ENCODE peak calls at places on chromosomes 2 and 18, in ten cellular contexts. P is ovary, G is pancreas, D is lung, Z is left ventricle myocardium inferior, W is kidney, T is OCI-LY7, I is Karpas-422, L is aorta, V is GM23248. A is an unnamed sample.

GRCh38 chr2:15154289-15154688 is 406.8 kb downstream of the NBAS start:
- DNase-seq in I (no peak), D (no peak), L (no peak), G (no peak), P (no peak), W (no peak), V (no peak), T (no peak), Z (no peak), A (no peak)

GRCh38 chr2:186309901-186310300 is 176.2 kb upstream of the ZC3H15 start:
- DNase-seq in Z (no peak), G (no peak), V (no peak), W (no peak), D (no peak), L (no peak), I (no peak), T (no peak), P (no peak), A (no peak)

GRCh38 chr2:71562518-71562917 is 109.2 kb downstream of the DYSF start:
- DNase-seq in V (no peak), I (no peak), Z (no peak), P (no peak), L (peak; percentile 38), W (no peak), D (no peak), T (no peak), G (no peak), A (no peak)

GRCh38 chr2:139033300-139033699 is 253.1 kb upstream of the NXPH2 start:
- DNase-seq in I (no peak), T (no peak), G (no peak), D (no peak), W (no peak), L (no peak), V (peak; percentile 2), P (no peak), Z (no peak), A (no peak)

GRCh38 chr2:64654993-64655666 is 1.4 kb upstream of the SERTAD2 start:
- DNase-seq in L (no peak), T (peak; percentile 69), G (no peak), W (no peak), D (no peak), I (peak; percentile 91), P (no peak), Z (no peak), V (peak; percentile 77), A (no peak)

GRCh38 chr2:216644846-216645635 is 11.8 kb downstream of the IGFBP2 start:
- DNase-seq in T (peak; percentile 6), I (no peak), P (no peak), V (no peak), Z (no peak), G (peak; percentile 84), D (no peak), W (no peak), L (no peak), A (no peak)

GRCh38 chr18:32891797-32892196 is 119.0 kb upstream of the KLHL14 start:
- DNase-seq in P (no peak), L (no peak), Z (no peak), T (no peak), I (no peak), G (no peak), V (no peak), D (no peak), W (no peak), A (no peak)

GRCh38 chr2:8799004-8799403 is 38.4 kb downstream of the KIDINS220 start:
- DNase-seq in L (no peak), W (no peak), Z (no peak), V (no peak), P (no peak), T (no peak), G (no peak), D (no peak), I (no peak), A (no peak)

GRCh38 chr18:812673-813404 is 797 bp upstream of the YES1 start:
- DNase-seq in I (no peak), Z (peak; percentile 68), G (peak; percentile 60), P (peak; percentile 79), L (peak; percentile 87), T (no peak), D (peak; percentile 77), W (peak; percentile 88), V (peak; percentile 95), A (peak; percentile 69)

GRCh38 chr2:27379840-27380625 is 501 bp downstream of the ZNF513 start:
- DNase-seq in G (peak; percentile 66), L (peak; percentile 89), Z (peak; percentile 70), D (peak; percentile 84), W (peak; percentile 93), I (no peak), P (peak; percentile 81), V (peak; percentile 54), T (peak; percentile 40), A (no peak)

GRCh38 chr2:238081150-238081549 is 19.0 kb upstream of the ESPNL start:
- DNase-seq in I (no peak), L (no peak), W (no peak), D (no peak), G (no peak), Z (no peak), V (no peak), T (no peak), P (no peak), A (peak; percentile 4)

GRCh38 chr2:46865181-46865970 is 50.2 kb downstream of the MCFD2 start:
- DNase-seq in T (no peak), P (peak; percentile 24), Z (no peak), D (no peak), G (no peak), W (peak; percentile 58), V (no peak), I (no peak), L (no peak), A (no peak)

GRCh38 chr2:86072271-86072858 is 33.3 kb downstream of the POLR1A start:
- DNase-seq in W (peak; percentile 90), T (peak; percentile 60), G (peak; percentile 91), D (peak; percentile 57), L (peak; percentile 89), I (peak; percentile 78), V (no peak), Z (peak; percentile 61), P (no peak), A (peak; percentile 80)

GRCh38 chr2:85748948-85749875 is 4.6 kb upstream of the ATOH8 start:
- DNase-seq in G (no peak), L (peak; percentile 62), I (no peak), V (peak; percentile 87), Z (no peak), P (no peak), W (peak; percentile 54), D (no peak), T (no peak), A (no peak)

GRCh38 chr2:152620985-152621384 is 96.3 kb downstream of the PRPF40A start:
- DNase-seq in W (no peak), D (no peak), I (no peak), V (no peak), Z (no peak), T (no peak), P (no peak), L (no peak), G (no peak), A (no peak)

GRCh38 chr18:48616484-48617255 is 77.8 kb downstream of the CTIF start:
- DNase-seq in W (peak; percentile 2), P (no peak), I (no peak), G (no peak), Z (no peak), V (peak; percentile 58), T (no peak), D (no peak), L (no peak), A (no peak)

GRCh38 chr2:220531216-220531615 is 903.8 kb downstream of the SLC4A3 start:
- DNase-seq in L (no peak), D (no peak), W (no peak), T (no peak), V (no peak), I (no peak), G (no peak), Z (no peak), P (no peak), A (no peak)

GRCh38 chr2:96962567-96963203 is 23.7 kb downstream of the FAM178B start:
- DNase-seq in D (no peak), T (peak; percentile 30), I (no peak), W (no peak), G (no peak), L (no peak), Z (no peak), V (no peak), P (no peak), A (no peak)

GRCh38 chr2:183207110-183207509 is 82.9 kb downstream of the NUP35 start:
- DNase-seq in I (no peak), L (no peak), P (no peak), W (no peak), D (no peak), V (peak; percentile 23), Z (no peak), G (no peak), T (no peak), A (no peak)

GRCh38 chr2:196181484-196181883 is 10.1 kb upstream of the STK17B start:
- DNase-seq in D (no peak), I (no peak), W (no peak), T (no peak), P (no peak), Z (no peak), G (no peak), V (no peak), L (no peak), A (no peak)
- H3K27ac ChIP-seq in D (no peak overlapping the region), I (peak overlapping the region; percentile 89), W (no peak overlapping the region), T (peak overlapping the region; percentile 82), P (no peak overlapping the region), Z (no peak overlapping the region), G (no peak overlapping the region), V (no peak overlapping the region), L (no peak overlapping the region), A (no peak overlapping the region)

DNA sequence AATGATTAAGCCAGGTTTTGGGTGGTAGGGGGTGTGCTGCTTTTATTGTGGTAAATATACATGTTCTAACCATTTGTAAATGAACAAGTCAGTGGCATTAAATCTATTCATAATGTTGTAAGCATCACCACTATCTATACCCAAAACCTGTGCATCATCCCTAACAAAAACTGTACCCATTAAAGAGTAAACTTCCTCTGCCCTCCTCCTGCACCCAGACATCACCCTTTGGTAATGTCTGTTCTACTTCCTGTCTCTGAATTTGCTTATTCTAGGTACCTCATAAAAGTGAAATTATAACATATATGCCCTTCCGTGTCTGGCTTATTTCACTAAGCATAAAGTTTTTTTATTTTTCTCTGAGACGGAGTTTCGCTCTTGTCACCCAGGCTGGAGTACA is 14.1 kb downstream of the RIF1 start:
- DNase-seq in Z (no peak), T (no peak), V (no peak), I (no peak), P (no peak), L (no peak), W (no peak), G (no peak), D (no peak), A (no peak)
- H3K27ac ChIP-seq in Z (no peak overlapping the region), T (no peak overlapping the region), V (no peak overlapping the region), I (no peak overlapping the region), P (no peak overlapping the region), L (no peak overlapping the region), W (no peak overlapping the region), G (no peak overlapping the region), D (no peak overlapping the region), A (no peak overlapping the region)

GRCh38 chr18:54357660-54358494 is at the start of the genes C18orf54 and STARD6:
- DNase-seq in P (peak; percentile 83), G (peak; percentile 67), W (peak; percentile 95), T (peak; percentile 88), I (peak; percentile 97), L (peak; percentile 92), Z (peak; percentile 85), D (peak; percentile 84), V (peak; percentile 95), A (peak; percentile 77)
- H3K27ac ChIP-seq in P (peak within 1 kb of the TSS; percentile 24), G (no peak within 1 kb of the TSS), W (peak within 1 kb of the TSS; percentile 57), T (peak within 1 kb of the TSS; percentile 82), I (peak within 1 kb of the TSS; percentile 76), L (no peak within 1 kb of the TSS), Z (peak within 1 kb of the TSS; percentile 66), D (peak within 1 kb of the TSS; percentile 68), V (peak within 1 kb of the TSS; percentile 59), A (peak within 1 kb of the TSS; percentile 74)

GRCh38 chr2:105977807-105978206 is 216.3 kb downstream of the UXS1 start:
- DNase-seq in G (no peak), D (no peak), V (no peak), T (no peak), W (no peak), I (no peak), P (no peak), Z (no peak), L (no peak), A (no peak)
- H3K27ac ChIP-seq in G (no peak overlapping the region), D (no peak overlapping the region), V (no peak overlapping the region), T (no peak overlapping the region), W (no peak overlapping the region), I (no peak overlapping the region), P (no peak overlapping the region), Z (no peak overlapping the region), L (no peak overlapping the region), A (no peak overlapping the region)

A was measured in breast epithelium.